ENCODE peak calls at places on chromosomes 1 and 21, in four cellular contexts. W is GM12878, R is K562, N is HepG2. Z is an unnamed sample.

GRCh38 chr1:226882631-226883409 is 12.4 kb downstream of the PSEN2 start:
- DNase-seq in N (no peak), R (no peak), W (peak), Z (peak)

GRCh38 chr1:91402023-91402422 is 2.6 kb downstream of the HFM1 start:
- DNase-seq in R (peak), N (peak), W (no peak), Z (no peak)

GRCh38 chr1:23743287-23744052 is at the start of gene ELOA:
- DNase-seq in R (peak), W (no peak), N (peak), Z (peak)

GRCh38 chr21:44450402-44450801 is 4.9 kb upstream of the LRRC3 start:
- DNase-seq in W (no peak), R (no peak), N (no peak), Z (no peak)

GRCh38 chr1:18530567-18531502 is 50.1 kb downstream of the KLHDC7A start:
- DNase-seq in W (no peak), N (peak), R (peak), Z (no peak)

GRCh38 chr21:34606621-34607020 is 8.3 kb downstream of the RCAN1 start:
- DNase-seq in R (no peak), W (no peak), N (no peak), Z (no peak)

GRCh38 chr1:46400398-46400797 is 6.3 kb downstream of the FAAH start:
- DNase-seq in N (no peak), R (no peak), W (no peak), Z (no peak)

GRCh38 chr1:173048629-173049326 is 2.0 kb downstream of the TNFSF18 start:
- DNase-seq in R (no peak), N (no peak), W (no peak), Z (no peak)

GRCh38 chr1:110554871-110555801 is 36.2 kb upstream of the KCNA10 start:
- DNase-seq in R (peak), W (no peak), N (peak), Z (peak)

GRCh38 chr1:41545996-41546938 is 61.8 kb upstream of the EDN2 start:
- DNase-seq in R (no peak), W (no peak), N (no peak), Z (no peak)

GRCh38 chr1:2916153-2916552 is 105.1 kb upstream of the ACTRT2 start:
- DNase-seq in W (no peak), N (no peak), R (no peak), Z (no peak)

GRCh38 chr21:37206531-37206930 is 60.6 kb downstream of the VPS26C start:
- DNase-seq in R (no peak), N (no peak), W (no peak), Z (no peak)

GRCh38 chr1:156599811-156600210 is 1.5 kb downstream of the GPATCH4 start:
- DNase-seq in W (no peak), R (no peak), N (peak), Z (no peak)

GRCh38 chr1:11198257-11198656 is 9.1 kb downstream of the ANGPTL7 start:
- DNase-seq in R (no peak), W (no peak), N (no peak), Z (no peak)

GRCh38 chr1:6803357-6803756 is 18.1 kb downstream of the CAMTA1 start:
- DNase-seq in R (no peak), W (no peak), N (peak), Z (no peak)

GRCh38 chr1:229552732-229553131 is 5.8 kb downstream of the ABCB10 start:
- DNase-seq in N (no peak), R (no peak), W (no peak), Z (no peak)

GRCh38 chr1:109873278-109874175 is 37.1 kb upstream of the CSF1 start:
- DNase-seq in W (no peak), R (no peak), N (no peak), Z (no peak)

GRCh38 chr21:15491100-15491499 is 238.7 kb upstream of the USP25 start:
- DNase-seq in W (no peak), N (no peak), R (no peak), Z (no peak)

GRCh38 chr1:180231506-180232420 is 1.7 kb downstream of the LHX4 start:
- DNase-seq in R (no peak), N (no peak), W (no peak), Z (no peak)

GRCh38 chr1:23790696-23791433 is at the start of gene LYPLA2:
- DNase-seq in R (peak), N (peak), W (no peak), Z (peak)

GRCh38 chr1:35539824-35540261 is 17.4 kb downstream of the KIAA0319L start:
- DNase-seq in W (peak), N (no peak), R (no peak), Z (no peak)

GRCh38 chr1:225559902-225560301 is 93.0 kb downstream of the ENAH start:
- DNase-seq in W (no peak), N (no peak), R (no peak), Z (no peak)

GRCh38 chr1:206847337-206847834 is 18.0 kb upstream of the IL20 start:
- DNase-seq in W (no peak), R (peak), N (no peak), Z (no peak)

GRCh38 chr1:161304927-161305871 is 4.6 kb downstream of the MPZ start:
- DNase-seq in W (no peak), N (no peak), R (no peak), Z (no peak)

GRCh38 chr1:245537992-245538391 is 383.2 kb downstream of the KIF26B start:
- DNase-seq in W (no peak), R (peak), N (no peak), Z (no peak)

GRCh38 chr1:18575620-18576019 is 55.0 kb upstream of the PAX7 start:
- DNase-seq in N (peak), R (peak), W (no peak), Z (peak)

GRCh38 chr1:94562502-94563260 is 21.1 kb upstream of the F3 start:
- DNase-seq in R (no peak), N (peak), W (no peak), Z (no peak)

GRCh38 chr21:37855568-37856391 is 60.5 kb downstream of the KCNJ6 start:
- DNase-seq in N (no peak), W (no peak), R (no peak), Z (no peak)

GRCh38 chr1:197675475-197676324 is 99.6 kb downstream of the DENND1B start:
- DNase-seq in R (peak), W (no peak), N (no peak), Z (no peak)

GRCh38 chr1:156602557-156602993 is 1.3 kb upstream of the GPATCH4 start:
- DNase-seq in R (peak), N (no peak), W (no peak), Z (no peak)

GRCh38 chr1:111576547-111576946 is 43.0 kb upstream of the RAP1A start:
- DNase-seq in W (no peak), R (no peak), N (peak), Z (no peak)
- TF ChIP-seq TAF1 in W (no peak), R (no peak), N (no peak), Z (no peak)

DNA sequence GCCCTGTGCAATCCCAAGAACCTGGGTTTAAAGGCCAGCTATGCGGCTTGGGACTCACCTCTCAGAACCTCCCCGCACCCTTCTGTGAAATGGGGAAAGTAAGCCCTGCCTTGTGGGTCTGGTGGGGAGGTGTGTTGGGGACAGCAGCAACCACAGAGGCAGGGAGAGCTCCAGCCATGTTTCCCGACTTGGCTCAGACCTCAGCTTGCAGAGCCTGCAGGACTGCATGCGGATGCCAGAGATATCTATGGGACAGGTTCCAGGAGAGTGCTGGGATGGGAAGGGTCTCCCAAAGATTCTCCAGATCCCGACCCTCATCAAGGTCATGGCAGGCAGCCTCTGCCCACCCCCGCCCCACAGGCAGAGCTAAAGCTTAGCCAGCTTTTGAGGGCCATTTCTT is 20.2 kb downstream of the PADI1 start:
- DNase-seq in R (no peak), W (no peak), N (no peak), Z (no peak)
- TF ChIP-seq TAF1 in R (no peak), W (no peak), N (no peak), Z (no peak)

GRCh38 chr1:118555638-118556037 is 370.6 kb upstream of the SPAG17 start:
- DNase-seq in R (no peak), W (no peak), N (no peak), Z (no peak)
- TF ChIP-seq TAF1 in R (no peak), W (no peak), N (no peak), Z (no peak)

GRCh38 chr21:45818276-45818903 is 163.2 kb upstream of the COL6A1 start:
- DNase-seq in N (no peak), W (no peak), R (peak), Z (no peak)
- TF ChIP-seq TAF1 in N (no peak), W (no peak), R (no peak), Z (no peak)

DNA sequence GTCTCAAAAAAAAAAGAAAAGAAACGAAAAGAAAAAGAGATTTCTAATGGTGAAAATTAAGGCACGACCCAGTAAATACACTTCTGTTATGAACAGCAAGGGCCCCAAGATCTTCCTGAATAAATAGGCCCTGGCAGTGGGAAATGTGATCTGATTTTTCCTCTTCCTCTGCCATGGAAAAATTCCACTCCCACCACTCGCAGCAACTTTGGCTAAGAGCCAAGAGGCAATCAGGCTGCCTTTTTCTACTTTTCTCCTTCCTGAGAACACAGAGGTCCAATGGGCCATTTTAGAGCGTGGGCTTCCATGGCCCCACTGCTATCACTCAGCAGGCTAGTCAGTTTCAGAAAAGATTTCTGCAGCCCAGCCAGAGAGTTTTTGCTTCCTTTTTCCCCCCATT is 33.7 kb upstream of the AK4 start:
- DNase-seq in R (no peak), W (no peak), N (peak), Z (no peak)
- TF ChIP-seq TAF1 in R (no peak), W (no peak), N (no peak), Z (no peak)

DNA sequence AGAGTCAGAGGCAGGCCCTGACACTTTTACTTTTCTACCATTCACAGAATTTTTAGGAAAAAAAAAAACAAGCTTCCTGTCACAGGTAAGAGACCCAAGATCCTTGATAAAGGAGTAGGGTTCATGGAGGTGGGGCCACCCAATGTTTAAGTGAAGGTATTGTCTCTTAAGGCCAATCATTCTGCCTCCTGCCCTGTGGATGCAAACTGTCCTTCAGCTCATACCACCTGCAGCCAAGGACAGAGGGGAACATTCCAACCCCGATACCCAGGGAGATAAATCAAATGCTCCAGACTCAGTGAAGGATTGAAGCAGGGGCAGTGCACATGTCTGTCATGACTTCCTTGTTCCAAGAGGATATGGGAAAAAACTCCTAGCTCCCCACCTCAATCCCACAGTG is 59.6 kb downstream of the TRABD2B start:
- DNase-seq in W (no peak), N (no peak), R (no peak), Z (no peak)
- TF ChIP-seq TAF1 in W (no peak), N (no peak), R (no peak), Z (no peak)

GRCh38 chr1:5436808-5437207 is 555.4 kb downstream of the NPHP4 start:
- DNase-seq in R (no peak), W (no peak), N (no peak), Z (no peak)
- TF ChIP-seq TAF1 in R (no peak), W (no peak), N (no peak), Z (no peak)

GRCh38 chr1:54404939-54405880 is 984 bp downstream of the SSBP3 start:
- DNase-seq in W (no peak), R (no peak), N (no peak), Z (no peak)
- TF ChIP-seq TAF1 in W (no peak), R (no peak), N (no peak), Z (no peak)

GRCh38 chr1:112511897-112512296 is 3.1 kb downstream of the WNT2B start:
- DNase-seq in W (no peak), N (no peak), R (no peak), Z (no peak)
- TF ChIP-seq TAF1 in W (no peak), N (no peak), R (no peak), Z (no peak)